ENCODE peak calls at places on chromosomes 6 and 20, in eight cellular contexts. N is adipocyte, M is kidney epithelial cell, F is prostate gland, A is MG63, C is uterus, S is heart right ventricle, L is suprapubic skin. B is an unnamed sample. For H3K36me3, the result is how much of the 10 kb centered on the place peaks cover.

GRCh38 chr20:57627972-57628650 is 7.9 kb upstream of the ZBP1 start:
- DNase-seq in N (peak), M (no peak), F (no peak), A (no peak), C (peak), S (peak), L (peak), B (peak)

GRCh38 chr6:161353208-161353613 is 79.3 kb upstream of the AGPAT4 start:
- DNase-seq in N (peak), M (no peak), F (no peak), A (no peak), C (no peak), S (no peak), L (no peak), B (no peak)

GRCh38 chr20:3716195-3716834 is 3.9 kb upstream of the SIGLEC1 start:
- DNase-seq in N (peak), M (no peak), F (no peak), A (peak), C (no peak), S (peak), L (no peak), B (peak)

GRCh38 chr6:169490409-169490708 is 211.5 kb downstream of the WDR27 start:
- DNase-seq in N (no peak), M (no peak), F (no peak), A (no peak), C (no peak), S (no peak), L (no peak), B (no peak)

GRCh38 chr20:50293244-50294139 is 102.9 kb downstream of the CEBPB start:
- DNase-seq in N (no peak), M (no peak), F (no peak), A (no peak), C (no peak), S (no peak), L (no peak), B (no peak)

GRCh38 chr20:10309326-10309725 is 90.7 kb downstream of the SNAP25 start:
- DNase-seq in N (peak), M (peak), F (no peak), A (peak), C (no peak), S (no peak), L (no peak), B (peak)

GRCh38 chr20:57093766-57094165 is 172.7 kb downstream of the BMP7 start:
- DNase-seq in N (no peak), M (no peak), F (no peak), A (no peak), C (no peak), S (no peak), L (no peak), B (no peak)

GRCh38 chr20:12152996-12153395 is 235.3 kb downstream of the BTBD3 start:
- DNase-seq in N (peak), M (no peak), F (no peak), A (peak), C (no peak), S (no peak), L (no peak), B (peak)

GRCh38 chr6:110101885-110102284 is 77.6 kb downstream of the WASF1 start:
- DNase-seq in N (no peak), M (no peak), F (no peak), A (no peak), C (no peak), S (no peak), L (no peak), B (no peak)

GRCh38 chr6:28369463-28369862 is 19.7 kb downstream of the ZKSCAN3 start:
- DNase-seq in N (no peak), M (no peak), F (no peak), A (no peak), C (no peak), S (no peak), L (no peak), B (no peak)

GRCh38 chr20:36470482-36471062 is 70.7 kb upstream of the MYL9 start:
- DNase-seq in N (no peak), M (no peak), F (no peak), A (no peak), C (no peak), S (no peak), L (no peak), B (no peak)

GRCh38 chr6:140809694-140810101 is 1323.0 kb upstream of the GJE1 start:
- DNase-seq in N (no peak), M (no peak), F (no peak), A (no peak), C (no peak), S (no peak), L (no peak), B (no peak)

GRCh38 chr20:62219992-62220665 is at the start of gene HRH3:
- DNase-seq in N (peak), M (no peak), F (no peak), A (peak), C (peak), S (no peak), L (no peak), B (no peak)

GRCh38 chr20:63047267-63047666 is 40.5 kb upstream of the BHLHE23 start:
- DNase-seq in N (no peak), M (no peak), F (no peak), A (no peak), C (no peak), S (no peak), L (no peak), B (no peak)

GRCh38 chr20:1800777-1801176 is 94.4 kb upstream of the SIRPA start:
- DNase-seq in N (peak), M (no peak), F (no peak), A (no peak), C (no peak), S (no peak), L (no peak), B (peak)

GRCh38 chr6:37506479-37506878 is 6.8 kb upstream of the CCDC167 start:
- DNase-seq in N (no peak), M (no peak), F (no peak), A (no peak), C (no peak), S (no peak), L (no peak), B (no peak)

GRCh38 chr20:58666702-58667101 is 15.6 kb downstream of the STX16 start:
- DNase-seq in N (no peak), M (no peak), F (no peak), A (no peak), C (no peak), S (no peak), L (no peak), B (no peak)

GRCh38 chr6:33731751-33732282 is 14.9 kb downstream of the IP6K3 start:
- DNase-seq in N (no peak), M (no peak), F (peak), A (peak), C (no peak), S (peak), L (no peak), B (no peak)

GRCh38 chr6:102118034-102118433 is 724.5 kb downstream of the GRIK2 start:
- DNase-seq in N (no peak), M (no peak), F (no peak), A (no peak), C (no peak), S (no peak), L (no peak), B (no peak)

GRCh38 chr6:45704056-45704790 is 311.4 kb downstream of the CLIC5 start:
- DNase-seq in N (no peak), M (no peak), F (no peak), A (no peak), C (no peak), S (no peak), L (no peak), B (no peak)

GRCh38 chr6:37369321-37370196 is 15.8 kb downstream of the RNF8 start:
- DNase-seq in N (peak), M (no peak), F (no peak), A (peak), C (no peak), S (no peak), L (no peak), B (peak)

GRCh38 chr6:30780642-30780920 is 36.2 kb upstream of the IER3 start:
- DNase-seq in N (no peak), M (no peak), F (no peak), A (no peak), C (no peak), S (no peak), L (no peak), B (no peak)

GRCh38 chr20:49409302-49409969 is 73.0 kb downstream of the KCNB1 start:
- DNase-seq in N (no peak), M (no peak), F (no peak), A (no peak), C (no peak), S (no peak), L (no peak), B (no peak)

GRCh38 chr6:31529329-31530150 is 778 bp downstream of the MCCD1 start:
- DNase-seq in N (no peak), M (no peak), F (no peak), A (no peak), C (no peak), S (no peak), L (no peak), B (no peak)

GRCh38 chr6:138682722-138683521 is 90.6 kb upstream of the CCDC28A start:
- DNase-seq in N (peak), M (no peak), F (no peak), A (peak), C (no peak), S (peak), L (no peak), B (peak)

GRCh38 chr6:136526196-136526930 is 23.9 kb downstream of the MAP7 start:
- DNase-seq in N (peak), M (no peak), F (peak), A (no peak), C (peak), S (peak), L (no peak), B (peak)

GRCh38 chr6:111809264-111809663 is 64.0 kb downstream of the FYN start:
- DNase-seq in N (no peak), M (no peak), F (no peak), A (no peak), C (no peak), S (no peak), L (no peak), B (no peak)

GRCh38 chr6:101783287-101783686 is 389.8 kb downstream of the GRIK2 start:
- DNase-seq in N (no peak), M (no peak), F (no peak), A (no peak), C (no peak), S (no peak), L (no peak), B (no peak)

GRCh38 chr6:32941412-32941784 is 570 bp upstream of the HLA-DMB start:
- DNase-seq in N (no peak), M (peak), F (no peak), A (no peak), C (no peak), S (no peak), L (no peak), B (no peak)

GRCh38 chr20:23141450-23142161 is 55.5 kb upstream of the CD93 start:
- DNase-seq in N (no peak), M (no peak), F (no peak), A (no peak), C (no peak), S (no peak), L (peak), B (no peak)

GRCh38 chr6:102742033-102742432 is 1348.5 kb downstream of the GRIK2 start:
- DNase-seq in N (no peak), M (no peak), F (no peak), A (no peak), C (no peak), S (no peak), L (no peak), B (no peak)

GRCh38 chr6:96075826-96076225 is 60.1 kb downstream of the FUT9 start:
- DNase-seq in N (no peak), M (no peak), F (no peak), A (no peak), C (no peak), S (no peak), L (no peak), B (peak)

GRCh38 chr20:19974621-19975435 is 42.3 kb upstream of the NAA20 start:
- DNase-seq in N (peak), M (peak), F (peak), A (peak), C (peak), S (peak), L (peak), B (peak)

GRCh38 chr6:100924574-100924973 is 43.4 kb upstream of the ASCC3 start:
- DNase-seq in N (no peak), M (no peak), F (no peak), A (peak), C (no peak), S (no peak), L (no peak), B (peak)

GRCh38 chr6:111731404-111732195 is 125.9 kb upstream of the TRAF3IP2 start:
- DNase-seq in N (no peak), M (no peak), F (no peak), A (no peak), C (no peak), S (no peak), L (no peak), B (no peak)

GRCh38 chr6:41576667-41577066 is 30.5 kb downstream of the FOXP4 start:
- DNase-seq in N (no peak), M (no peak), F (no peak), A (no peak), C (no peak), S (no peak), L (no peak), B (no peak)

GRCh38 chr6:14984454-14984853 is 261.4 kb upstream of the JARID2 start:
- DNase-seq in N (peak), M (no peak), F (no peak), A (peak), C (no peak), S (peak), L (no peak), B (peak)

GRCh38 chr20:10673831-10674683 is at the start of gene JAG1:
- DNase-seq in N (peak), M (peak), F (peak), A (peak), C (peak), S (peak), L (peak), B (peak)

GRCh38 chr6:12750416-12750815 is 33.8 kb downstream of the PHACTR1 start:
- DNase-seq in N (no peak), M (no peak), F (no peak), A (no peak), C (no peak), S (no peak), L (no peak), B (no peak)

GRCh38 chr6:21971540-21971939 is 325.3 kb downstream of the PRL start:
- DNase-seq in N (peak), M (no peak), F (no peak), A (no peak), C (no peak), S (no peak), L (no peak), B (no peak)

GRCh38 chr20:5734559-5735137 is 15.6 kb upstream of the SHLD1 start:
- DNase-seq in N (no peak), M (no peak), F (no peak), A (no peak), C (no peak), S (no peak), L (no peak), B (peak)

GRCh38 chr20:5729348-5729747 is 20.9 kb upstream of the SHLD1 start:
- DNase-seq in N (peak), M (no peak), F (no peak), A (no peak), C (no peak), S (no peak), L (no peak), B (peak)

GRCh38 chr20:5735845-5736530 is 14.2 kb upstream of the SHLD1 start:
- DNase-seq in N (peak), M (no peak), F (no peak), A (no peak), C (no peak), S (peak), L (no peak), B (no peak)

GRCh38 chr20:5730131-5730530 is 20.1 kb upstream of the SHLD1 start:
- DNase-seq in N (no peak), M (no peak), F (no peak), A (no peak), C (no peak), S (no peak), L (no peak), B (no peak)

DNA sequence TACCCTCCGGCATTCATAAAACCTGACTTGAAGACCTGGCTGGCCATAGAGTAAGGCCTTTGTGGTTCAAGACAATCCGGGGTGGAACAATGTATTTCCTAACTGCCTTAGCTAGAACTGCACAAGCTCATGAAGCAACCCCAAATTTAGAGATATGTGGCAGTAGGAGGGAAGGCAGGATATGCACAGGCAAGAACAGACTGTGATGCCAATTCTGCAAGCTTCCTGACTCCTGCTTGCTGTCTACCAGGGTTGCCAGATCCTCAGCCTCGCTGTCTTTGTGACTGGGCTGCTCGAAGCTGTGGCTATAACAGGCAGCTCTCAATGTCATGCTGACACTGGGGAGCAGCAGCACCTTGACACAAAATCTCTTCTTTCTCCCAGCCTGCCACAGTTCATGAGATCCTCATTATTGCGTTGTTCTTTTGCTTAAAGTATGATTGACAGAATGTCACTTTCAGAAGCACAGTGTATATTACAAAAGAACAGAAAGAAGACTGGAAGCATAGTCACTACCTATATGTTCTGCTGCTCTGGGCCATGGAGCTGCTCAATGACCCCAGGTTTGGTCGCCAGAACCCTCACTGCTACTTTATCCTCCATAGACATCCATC is 18.3 kb upstream of the SHLD1 start:
- DNase-seq in N (peak), M (no peak), F (peak), A (no peak), C (no peak), S (no peak), L (no peak), B (no peak)
- H3K36me3 ChIP-seq in N (under half), M (under half), F (under half), A (under half), C (under half), S (under half), L (under half), B (under half)

GRCh38 chr6:108654465-108655106 is 93.9 kb downstream of the FOXO3 start:
- DNase-seq in N (peak), M (no peak), F (no peak), A (no peak), C (no peak), S (no peak), L (no peak), B (no peak)

GRCh38 chr6:108655840-108656650 is 95.3 kb downstream of the FOXO3 start:
- DNase-seq in N (peak), M (no peak), F (no peak), A (peak), C (peak), S (peak), L (no peak), B (no peak)

GRCh38 chr6:108651781-108652227 is 91.1 kb downstream of the FOXO3 start:
- DNase-seq in N (peak), M (no peak), F (peak), A (peak), C (peak), S (peak), L (no peak), B (peak)

GRCh38 chr6:108652375-108652774 is 91.7 kb downstream of the FOXO3 start:
- DNase-seq in N (peak), M (no peak), F (no peak), A (no peak), C (no peak), S (no peak), L (no peak), B (no peak)

GRCh38 chr6:108653864-108654402 is 93.2 kb downstream of the FOXO3 start:
- DNase-seq in N (peak), M (no peak), F (peak), A (peak), C (peak), S (peak), L (no peak), B (peak)
- H3K4me3 ChIP-seq in N (peak), M (no peak), F (no peak), A (no peak), C (no peak), S (no peak), L (peak), B (no peak)

DNA sequence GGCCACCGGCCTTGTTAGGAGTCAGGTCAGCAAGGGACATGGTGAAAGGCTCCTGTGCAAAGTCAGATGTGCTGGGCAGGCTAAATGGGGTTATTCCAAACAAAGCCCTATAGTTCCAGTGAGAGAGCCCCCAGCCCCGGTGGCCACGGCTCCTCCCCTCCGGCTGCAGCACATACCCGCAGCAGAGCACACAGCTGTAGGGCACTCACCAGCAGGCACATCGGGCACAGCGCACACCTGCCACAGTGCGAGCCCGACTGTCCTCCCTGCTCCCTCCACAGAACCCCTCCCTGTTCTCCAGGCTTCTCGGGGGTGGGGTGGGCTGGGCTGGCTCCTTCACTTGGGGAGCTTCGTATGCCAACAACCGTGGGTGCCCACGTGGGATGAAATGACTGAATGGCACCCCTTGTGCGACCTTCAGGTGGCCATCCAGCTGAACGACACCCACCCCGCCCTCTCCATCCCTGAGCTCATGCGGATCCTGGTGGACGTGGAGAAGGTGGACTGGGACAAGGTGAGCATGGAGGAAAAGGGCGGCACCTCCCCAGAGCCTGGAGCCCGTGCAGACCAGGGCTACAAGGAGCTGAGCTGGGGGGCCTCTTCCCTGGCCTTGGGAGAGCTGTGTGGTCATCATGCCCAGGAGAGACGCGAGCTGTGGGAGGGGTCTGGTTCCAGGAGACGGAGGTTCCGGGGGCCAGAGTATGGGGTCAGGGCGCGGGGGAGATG is 30.9 kb downstream of the PYGB start:
- DNase-seq in N (no peak), M (no peak), F (no peak), A (no peak), C (peak), S (no peak), L (peak), B (no peak)
- H3K36me3 ChIP-seq in N (half or more), M (under half), F (under half), A (under half), C (under half), S (half or more), L (half or more), B (half or more)

GRCh38 chr6:80205404-80205803 is 98.9 kb downstream of the BCKDHB start:
- DNase-seq in N (no peak), M (no peak), F (no peak), A (no peak), C (no peak), S (no peak), L (no peak), B (no peak)

GRCh38 chr6:80197474-80197873 is 91.0 kb downstream of the BCKDHB start:
- DNase-seq in N (peak), M (peak), F (peak), A (peak), C (no peak), S (peak), L (no peak), B (no peak)

GRCh38 chr6:80206758-80207157 is 100.3 kb downstream of the BCKDHB start:
- DNase-seq in N (no peak), M (no peak), F (no peak), A (no peak), C (no peak), S (no peak), L (no peak), B (no peak)

DNA sequence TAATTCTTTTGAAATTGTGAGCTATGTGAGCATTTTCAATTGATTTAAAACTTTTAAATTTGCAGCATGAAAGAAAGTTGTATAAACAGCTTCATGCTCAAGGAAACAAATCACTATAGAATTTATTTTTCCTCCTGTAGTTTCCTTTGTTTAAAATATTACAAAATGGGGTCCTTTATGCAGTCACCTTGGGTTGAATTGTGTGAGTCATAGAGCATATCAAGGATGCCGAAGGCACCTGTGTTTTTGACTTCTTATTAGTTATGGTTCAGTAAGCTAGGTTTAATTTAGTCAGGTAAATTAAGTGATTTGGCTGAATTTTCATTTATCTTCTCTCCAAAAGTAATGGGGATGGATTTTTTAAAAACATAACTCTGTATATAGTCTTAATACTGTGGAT is 96.8 kb downstream of the BCKDHB start:
- DNase-seq in N (no peak), M (no peak), F (no peak), A (no peak), C (no peak), S (no peak), L (no peak), B (no peak)
- H3K4me3 ChIP-seq in N (no peak), M (no peak), F (no peak), A (no peak), C (no peak), S (no peak), L (no peak), B (no peak)

B was measured in bronchial epithelial cell.